ENCODE peak calls at places on chromosome 1, in nine cellular contexts. D is heart right ventricle, H is tibial artery, W is kidney glomerular epithelial cell, T is ELR, I is fibroblast of the aortic adventitia, R is Peyer's patch, M is left cardiac atrium, S is osteocyte. O is an unnamed sample.

GRCh38 chr1:241964550-241965241 is 7.1 kb downstream of the BECN2 start:
- DNase-seq in D (peak), W (no peak), I (peak), M (peak), H (no peak), S (no peak), T (no peak), R (no peak), O (no peak)

GRCh38 chr1:244341455-244342450 is 110.0 kb downstream of the ADSS2 start:
- DNase-seq in R (no peak), W (peak), H (no peak), M (no peak), T (peak), S (peak), D (no peak), I (no peak), O (no peak)

GRCh38 chr1:154747841-154748766 is 122.0 kb downstream of the KCNN3 start:
- DNase-seq in W (no peak), M (no peak), D (peak), H (no peak), T (no peak), S (no peak), R (peak), I (no peak), O (no peak)

GRCh38 chr1:37477946-37478345 is 3.6 kb downstream of the ZC3H12A start:
- DNase-seq in I (no peak), W (no peak), S (no peak), D (no peak), M (no peak), T (no peak), R (no peak), H (no peak), O (peak)

GRCh38 chr1:40652979-40653378 is 12.5 kb downstream of the RIMS3 start:
- DNase-seq in W (no peak), H (no peak), S (no peak), T (no peak), M (no peak), I (no peak), R (no peak), D (no peak), O (no peak)

GRCh38 chr1:47934243-47934805 is 62.9 kb downstream of the TRABD2B start:
- DNase-seq in S (no peak), H (peak), T (no peak), W (peak), D (peak), M (peak), I (peak), R (peak), O (no peak)

GRCh38 chr1:198234511-198235251 is 77.9 kb downstream of the NEK7 start:
- DNase-seq in S (no peak), W (peak), R (no peak), I (peak), D (no peak), H (no peak), M (no peak), T (peak), O (no peak)

GRCh38 chr1:227391871-227392270 is 73.6 kb upstream of the CDC42BPA start:
- DNase-seq in R (no peak), I (no peak), T (no peak), S (no peak), W (no peak), H (no peak), M (no peak), D (no peak), O (no peak)

GRCh38 chr1:7371926-7372325 is 399.2 kb upstream of the VAMP3 start:
- DNase-seq in S (no peak), T (no peak), H (no peak), I (no peak), M (no peak), R (no peak), D (no peak), W (no peak), O (no peak)

GRCh38 chr1:76293831-76294230 is 219.3 kb downstream of the ST6GALNAC3 start:
- DNase-seq in I (no peak), T (no peak), S (no peak), M (no peak), R (no peak), W (no peak), H (no peak), D (no peak), O (no peak)

GRCh38 chr1:188140958-188141357 is 1312.2 kb downstream of the PLA2G4A start:
- DNase-seq in T (no peak), H (no peak), D (no peak), M (no peak), I (no peak), R (no peak), S (no peak), W (no peak), O (no peak)

GRCh38 chr1:3685229-3685628 is 32.9 kb downstream of the TP73 start:
- DNase-seq in W (no peak), D (no peak), H (no peak), R (no peak), S (no peak), I (no peak), T (no peak), M (no peak), O (no peak)

GRCh38 chr1:85328713-85329376 is 52.4 kb upstream of the BCL10 start:
- DNase-seq in I (peak), M (no peak), W (peak), S (no peak), H (no peak), T (peak), D (no peak), R (no peak), O (no peak)

GRCh38 chr1:172653015-172653709 is 5.7 kb upstream of the FASLG start:
- DNase-seq in M (no peak), H (no peak), T (peak), S (no peak), D (no peak), R (no peak), W (no peak), I (peak), O (no peak)

GRCh38 chr1:37808369-37809319 is 636 bp upstream of the YRDC start:
- DNase-seq in H (peak), D (peak), I (peak), W (peak), M (peak), T (peak), S (peak), R (no peak), O (peak)

GRCh38 chr1:46413596-46413985 is 19.5 kb downstream of the FAAH start:
- DNase-seq in R (no peak), S (no peak), W (no peak), T (peak), D (no peak), H (no peak), M (no peak), I (no peak), O (no peak)

GRCh38 chr1:201137579-201138310 is 10.8 kb upstream of the ASCL5 start:
- DNase-seq in T (peak), W (peak), H (peak), R (no peak), S (no peak), M (peak), D (peak), I (peak), O (peak)

GRCh38 chr1:230371923-230372703 is 54.0 kb downstream of the PGBD5 start:
- DNase-seq in D (no peak), I (no peak), H (no peak), W (no peak), R (no peak), M (no peak), T (no peak), S (no peak), O (no peak)

GRCh38 chr1:204261746-204262505 is 48.1 kb upstream of the GOLT1A start:
- DNase-seq in H (no peak), W (no peak), T (peak), M (no peak), S (no peak), D (no peak), I (peak), R (no peak), O (no peak)

GRCh38 chr1:204130989-204131892 is 20.6 kb downstream of the ETNK2 start:
- DNase-seq in R (no peak), M (peak), I (peak), W (peak), D (no peak), H (no peak), T (peak), S (no peak), O (peak)

GRCh38 chr1:60620107-60620506 is 462.3 kb upstream of the NFIA start:
- DNase-seq in T (no peak), H (no peak), S (no peak), D (peak), W (no peak), I (no peak), M (peak), R (no peak), O (no peak)

GRCh38 chr1:94258873-94259331 is 21.5 kb upstream of the ARHGAP29 start:
- DNase-seq in T (peak), M (peak), S (no peak), R (no peak), D (no peak), H (peak), W (peak), I (peak), O (no peak)

GRCh38 chr1:27574871-27575831 is 28.8 kb downstream of the AHDC1 start:
- DNase-seq in D (peak), H (peak), W (no peak), R (no peak), S (peak), T (peak), I (peak), M (peak), O (peak)

GRCh38 chr1:229842302-229843255 is 216.5 kb downstream of the URB2 start:
- DNase-seq in D (no peak), I (no peak), S (no peak), M (no peak), R (no peak), W (no peak), H (no peak), T (no peak), O (no peak)

GRCh38 chr1:21956720-21957552 is 19.8 kb upstream of the HSPG2 start:
- DNase-seq in D (peak), I (peak), W (peak), M (peak), S (no peak), H (peak), T (peak), R (peak), O (no peak)

GRCh38 chr1:236809133-236809532 is 14.0 kb downstream of the MTR start:
- DNase-seq in M (no peak), S (no peak), T (no peak), D (no peak), R (no peak), H (no peak), W (no peak), I (no peak), O (no peak)